ENCODE peak calls at places on chromosomes 7 and 10, in nine cellular contexts. R, E, T, V, D, U, X, Q and I are unnamed samples.

GRCh38 chr10:130745251-130745650 is 566.3 kb downstream of the TCERG1L start:
- DNase-seq in E (no peak), U (no peak), X (no peak), Q (no peak), D (no peak), R (no peak), T (no peak), V (no peak), I (no peak)

GRCh38 chr7:3579638-3580219 is 278.7 kb downstream of the SDK1 start:
- DNase-seq in U (no peak), V (no peak), T (no peak), Q (no peak), X (no peak), R (no peak), E (no peak), D (no peak), I (no peak)

GRCh38 chr10:491667-492424 is 197.6 kb downstream of the DIP2C start:
- DNase-seq in R (no peak), X (no peak), E (no peak), Q (no peak), U (no peak), T (no peak), V (no peak), D (no peak), I (no peak)

GRCh38 chr7:123665157-123665556 is 9.5 kb downstream of the LMOD2 start:
- DNase-seq in D (no peak), X (no peak), Q (no peak), U (no peak), E (no peak), R (no peak), V (no peak), T (no peak), I (no peak)

GRCh38 chr7:74584160-74584954 is 73.2 kb upstream of the GTF2I start:
- DNase-seq in R (no peak), U (no peak), D (no peak), E (no peak), T (no peak), X (no peak), V (no peak), Q (no peak), I (no peak)

GRCh38 chr7:29957521-29957920 is 32.1 kb downstream of the SCRN1 start:
- DNase-seq in D (no peak), R (no peak), X (no peak), U (no peak), V (no peak), T (no peak), E (no peak), Q (no peak), I (no peak)

GRCh38 chr7:74325230-74325565 is 36.0 kb downstream of the CLIP2 start:
- DNase-seq in Q (no peak), T (no peak), U (no peak), V (no peak), E (no peak), D (no peak), X (no peak), R (no peak), I (no peak)

GRCh38 chr7:108347616-108348015 is 108.6 kb downstream of the NRCAM start:
- DNase-seq in X (no peak), V (no peak), Q (no peak), E (no peak), R (no peak), U (no peak), D (no peak), T (no peak), I (peak; percentile 84)

GRCh38 chr7:15168489-15168888 is 265.9 kb upstream of the DGKB start:
- DNase-seq in V (no peak), U (no peak), X (no peak), T (no peak), Q (no peak), R (no peak), D (no peak), E (no peak), I (peak; percentile 15)

GRCh38 chr10:44293842-44294241 is 91.1 kb downstream of the CXCL12 start:
- DNase-seq in U (no peak), D (no peak), V (no peak), X (no peak), Q (no peak), R (no peak), E (no peak), T (no peak), I (peak; percentile 26)

GRCh38 chr7:133489906-133490305 is 237.0 kb downstream of the EXOC4 start:
- DNase-seq in Q (no peak), R (no peak), T (no peak), X (no peak), V (no peak), E (no peak), U (no peak), D (no peak), I (no peak)

GRCh38 chr10:74227697-74228424 is 76.8 kb downstream of the ADK start:
- DNase-seq in T (peak; percentile 28), R (no peak), Q (no peak), U (no peak), V (no peak), X (no peak), D (no peak), E (no peak), I (peak; percentile 35)

GRCh38 chr10:118342638-118343020 is 505 bp upstream of the FAM204A start:
- DNase-seq in X (no peak), V (no peak), T (no peak), D (no peak), E (no peak), Q (no peak), U (no peak), R (no peak), I (no peak)

GRCh38 chr10:84432891-84433290 is 104.5 kb downstream of the CCSER2 start:
- DNase-seq in U (no peak), V (no peak), R (no peak), D (no peak), E (no peak), Q (no peak), X (no peak), T (no peak), I (no peak)

GRCh38 chr10:3354171-3354570 is 181.6 kb upstream of the PITRM1 start:
- DNase-seq in Q (no peak), D (no peak), V (no peak), R (no peak), U (no peak), E (no peak), X (no peak), T (no peak), I (no peak)

GRCh38 chr7:139623518-139623917 is 100.0 kb downstream of the CLEC2L start:
- DNase-seq in U (no peak), D (no peak), E (no peak), V (no peak), T (peak; percentile 22), X (no peak), R (no peak), Q (no peak), I (no peak)

GRCh38 chr10:92826061-92826460 is 22.3 kb upstream of the EXOC6 start:
- DNase-seq in R (no peak), D (no peak), Q (no peak), V (no peak), U (no peak), T (no peak), E (no peak), X (no peak), I (no peak)

GRCh38 chr7:116305485-116306408 is 95.4 kb downstream of the TES start:
- DNase-seq in V (no peak), Q (no peak), D (no peak), E (no peak), R (no peak), X (no peak), U (no peak), T (no peak), I (no peak)

GRCh38 chr7:124179641-124180040 is 146.8 kb upstream of the TMEM229A start:
- DNase-seq in E (no peak), R (no peak), V (no peak), U (no peak), Q (no peak), D (no peak), T (no peak), X (no peak), I (no peak)

GRCh38 chr10:25766213-25766612 is 167.8 kb upstream of the MYO3A start:
- DNase-seq in X (no peak), U (no peak), V (no peak), T (no peak), Q (no peak), R (no peak), D (no peak), E (no peak), I (no peak)

GRCh38 chr7:66047426-66047825 is 28.2 kb upstream of the ASL start:
- DNase-seq in V (no peak), Q (no peak), T (no peak), E (no peak), X (no peak), R (no peak), U (no peak), D (no peak), I (peak; percentile 95)

GRCh38 chr7:65820287-65820950 is 52.5 kb upstream of the VKORC1L1 start:
- DNase-seq in R (no peak), E (no peak), D (no peak), V (no peak), X (no peak), Q (no peak), T (no peak), U (no peak), I (no peak)

GRCh38 chr7:131057015-131057518 is 270.6 kb upstream of the MKLN1 start:
- DNase-seq in D (no peak), X (no peak), E (no peak), T (peak; percentile 85), V (no peak), U (no peak), R (no peak), Q (no peak), I (peak; percentile 76)

GRCh38 chr7:322111-322671 is 32.2 kb downstream of the FOXL3 start:
- DNase-seq in R (peak; percentile 54), E (peak; percentile 78), Q (peak; percentile 91), T (peak; percentile 75), V (no peak), D (peak; percentile 89), U (peak; percentile 90), X (peak; percentile 89), I (peak; percentile 66)

GRCh38 chr10:95459446-95459845 is 101.7 kb downstream of the SORBS1 start:
- DNase-seq in X (no peak), V (no peak), T (no peak), D (no peak), U (no peak), R (no peak), Q (no peak), E (no peak), I (no peak)

GRCh38 chr7:101814081-101814995 is 3.1 kb upstream of the CUX1 start:
- DNase-seq in D (peak; percentile 44), Q (peak; percentile 71), V (no peak), U (peak; percentile 75), E (peak; percentile 29), X (peak; percentile 41), T (peak; percentile 84), R (peak; percentile 56), I (peak; percentile 79)

GRCh38 chr7:93298671-93299070 is 66.5 kb downstream of the VPS50 start:
- DNase-seq in U (no peak), X (no peak), V (no peak), Q (no peak), D (no peak), T (no peak), E (no peak), R (no peak), I (peak; percentile 76)

GRCh38 chr10:80126876-80127275 is 5.7 kb upstream of the PLAC9 start:
- DNase-seq in X (no peak), V (no peak), D (no peak), R (no peak), E (no peak), Q (no peak), U (no peak), T (no peak), I (no peak)

GRCh38 chr7:151073990-151074389 is 6.6 kb downstream of the FASTK start:
- DNase-seq in Q (no peak), V (no peak), E (no peak), U (no peak), T (no peak), X (no peak), D (no peak), R (no peak), I (no peak)

GRCh38 chr7:128919881-128920789 is 9.6 kb upstream of the KCP start:
- DNase-seq in T (no peak), U (no peak), Q (no peak), E (no peak), R (no peak), X (no peak), V (no peak), D (no peak), I (no peak)

GRCh38 chr7:50826371-50827172 is 43.9 kb upstream of the GRB10 start:
- DNase-seq in U (peak; percentile 43), X (no peak), D (no peak), T (no peak), V (no peak), E (no peak), Q (no peak), R (no peak), I (peak; percentile 91)